ENCODE peak calls at places on chromosomes 3 and 15, in six cellular contexts. H, G, A, Y, O and S are unnamed samples.

GRCh38 chr15:40252438-40253178 is 13.7 kb downstream of the PAK6 start:
- DNase-seq in H (no peak), G (peak), Y (no peak), A (no peak), O (no peak), S (no peak)

GRCh38 chr3:8845641-8846040 is 76.2 kb upstream of the OXTR start:
- DNase-seq in A (no peak), Y (peak), O (no peak), G (no peak), H (no peak), S (no peak)

GRCh38 chr15:99618941-99619411 is 53.2 kb downstream of the MEF2A start:
- DNase-seq in G (no peak), Y (no peak), H (no peak), O (no peak), A (no peak), S (no peak)

GRCh38 chr3:127033171-127033570 is 50.3 kb downstream of the PLXNA1 start:
- DNase-seq in G (no peak), O (no peak), Y (no peak), H (no peak), A (no peak), S (no peak)

GRCh38 chr15:66876731-66877545 is 174.9 kb downstream of the SMAD6 start:
- DNase-seq in H (no peak), Y (no peak), A (no peak), O (no peak), G (no peak), S (no peak)

GRCh38 chr3:67034371-67034770 is 36.3 kb downstream of the KBTBD8 start:
- DNase-seq in G (no peak), H (no peak), A (no peak), Y (no peak), O (no peak), S (no peak)

GRCh38 chr15:85620321-85621044 is 174.2 kb downstream of the KLHL25 start:
- DNase-seq in A (no peak), H (no peak), Y (no peak), G (no peak), O (no peak), S (no peak)

GRCh38 chr15:43093026-43093425 is 12.8 kb downstream of the UBR1 start:
- DNase-seq in G (no peak), A (no peak), O (no peak), Y (no peak), H (no peak), S (no peak)

GRCh38 chr3:140206196-140207040 is 271.4 kb downstream of the CLSTN2 start:
- DNase-seq in H (no peak), O (no peak), G (no peak), Y (peak), A (no peak), S (no peak)

GRCh38 chr3:32910954-32911353 is 40.5 kb upstream of the CCR4 start:
- DNase-seq in H (no peak), A (no peak), Y (no peak), O (no peak), G (no peak), S (no peak)

GRCh38 chr15:87942316-87942715 is 314.2 kb downstream of the NTRK3 start:
- DNase-seq in A (no peak), G (no peak), Y (no peak), H (no peak), O (no peak), S (no peak)

GRCh38 chr15:25179673-25180511 is 225.1 kb downstream of the SNRPN start:
- DNase-seq in Y (no peak), G (peak), O (no peak), A (no peak), H (no peak), S (no peak)

GRCh38 chr3:194075088-194075615 is 60.8 kb upstream of the HES1 start:
- DNase-seq in H (no peak), G (no peak), O (no peak), Y (no peak), A (no peak), S (no peak)

GRCh38 chr3:47782538-47783308 is 1.0 kb upstream of the SMARCC1 start:
- DNase-seq in G (no peak), Y (no peak), O (no peak), H (no peak), A (no peak), S (peak)

GRCh38 chr3:50572158-50572557 is 2.8 kb downstream of the HEMK1 start:
- DNase-seq in O (no peak), G (peak), A (peak), H (peak), Y (peak), S (peak)